ENCODE peak calls at places on chromosomes 2 and 18, in ten cellular contexts. Y is RKO; V is right cardiac atrium; E is NCI-H460; K is small intestine; X is stimulated activated CD4-positive, alpha-beta T cell treated with anti-CD3 and anti-CD28 coated beads, Interleukin-2, amount 100 ng/mL, for 48 hours; M is pons; G is GM23338; B is NAMALWA; N is activated naive CD8-positive, alpha-beta T cell treated with anti-CD3 and anti-CD28 coated beads, Interleukin-2, amount 50 U/mL, for 24 hours. S is an unnamed sample.

GRCh38 chr2:59389240-59389639 is 1148.1 kb upstream of the FANCL start:
- DNase-seq in Y (no peak), V (no peak), E (no peak), K (no peak), X (no peak), M (no peak), G (no peak), B (no peak), N (no peak), S (no peak)

GRCh38 chr18:48295586-48296311 is 113.4 kb downstream of the ZBTB7C start:
- DNase-seq in Y (no peak), V (no peak), E (no peak), K (no peak), X (no peak), M (no peak), G (peak), B (no peak), N (no peak), S (no peak)

GRCh38 chr2:234031207-234031606 is 19.3 kb upstream of the SPP2 start:
- DNase-seq in Y (no peak), V (no peak), E (no peak), K (no peak), X (no peak), M (no peak), G (no peak), B (no peak), N (no peak), S (no peak)

GRCh38 chr18:26791676-26792075 is 73.8 kb downstream of the AQP4 start:
- DNase-seq in Y (no peak), V (no peak), E (no peak), K (no peak), X (no peak), M (no peak), G (no peak), B (no peak), N (no peak), S (no peak)

GRCh38 chr2:145751634-145752033 is 1231.7 kb upstream of the ZEB2 start:
- DNase-seq in Y (peak), V (no peak), E (peak), K (peak), X (no peak), M (peak), G (peak), B (peak), N (no peak), S (no peak)

GRCh38 chr2:38277245-38278119 is 99.6 kb downstream of the ATL2 start:
- DNase-seq in Y (no peak), V (no peak), E (no peak), K (no peak), X (no peak), M (no peak), G (peak), B (no peak), N (no peak), S (no peak)

GRCh38 chr2:72745679-72746368 is 80.0 kb downstream of the EXOC6B start:
- DNase-seq in Y (peak), V (no peak), E (peak), K (peak), X (no peak), M (peak), G (peak), B (peak), N (no peak), S (peak)

GRCh38 chr2:49516427-49516826 is 362.1 kb upstream of the FSHR start:
- DNase-seq in Y (no peak), V (no peak), E (no peak), K (no peak), X (no peak), M (no peak), G (no peak), B (no peak), N (no peak), S (no peak)

GRCh38 chr2:181778621-181779195 is 98.4 kb upstream of the NEUROD1 start:
- DNase-seq in Y (no peak), V (no peak), E (no peak), K (no peak), X (no peak), M (peak), G (no peak), B (no peak), N (no peak), S (no peak)

GRCh38 chr2:190649798-190650390 is 1.0 kb downstream of the NAB1 start:
- DNase-seq in Y (peak), V (peak), E (no peak), K (peak), X (no peak), M (peak), G (peak), B (no peak), N (peak), S (no peak)

GRCh38 chr18:67590571-67591141 is 74.1 kb upstream of the DSEL start:
- DNase-seq in Y (peak), V (no peak), E (no peak), K (no peak), X (no peak), M (peak), G (peak), B (peak), N (no peak), S (no peak)

GRCh38 chr2:98158305-98158704 is 71.3 kb downstream of the VWA3B start:
- DNase-seq in Y (no peak), V (no peak), E (no peak), K (peak), X (no peak), M (no peak), G (no peak), B (no peak), N (no peak), S (no peak)

GRCh38 chr2:231708773-231709635 is 679 bp downstream of the PTMA start:
- DNase-seq in Y (no peak), V (peak), E (no peak), K (peak), X (peak), M (no peak), G (no peak), B (peak), N (peak), S (no peak)

GRCh38 chr2:241863021-241863954 is 4.6 kb upstream of the PDCD1 start:
- DNase-seq in Y (no peak), V (peak), E (no peak), K (no peak), X (peak), M (no peak), G (peak), B (no peak), N (peak), S (no peak)

GRCh38 chr2:158894078-158894477 is 74.4 kb upstream of the TANC1 start:
- DNase-seq in Y (peak), V (no peak), E (no peak), K (no peak), X (no peak), M (no peak), G (no peak), B (no peak), N (no peak), S (no peak)

GRCh38 chr2:180520816-180521595 is 459.4 kb upstream of the UBE2E3 start:
- DNase-seq in Y (peak), V (no peak), E (no peak), K (no peak), X (no peak), M (no peak), G (no peak), B (no peak), N (no peak), S (no peak)

GRCh38 chr18:55559735-55560134 is 28.3 kb downstream of the TCF4 start:
- DNase-seq in Y (no peak), V (no peak), E (no peak), K (no peak), X (no peak), M (no peak), G (no peak), B (peak), N (no peak), S (no peak)

GRCh38 chr2:201049455-201049854 is 22.0 kb downstream of the HYCC2 start:
- DNase-seq in Y (no peak), V (no peak), E (no peak), K (no peak), X (no peak), M (no peak), G (no peak), B (no peak), N (no peak), S (no peak)

GRCh38 chr18:46264255-46264654 is 160.1 kb downstream of the HAUS1 start:
- DNase-seq in Y (no peak), V (no peak), E (no peak), K (no peak), X (no peak), M (no peak), G (peak), B (peak), N (no peak), S (no peak)

GRCh38 chr2:5868891-5869400 is 176.8 kb downstream of the SOX11 start:
- DNase-seq in Y (no peak), V (no peak), E (no peak), K (no peak), X (no peak), M (no peak), G (no peak), B (no peak), N (no peak), S (no peak)

GRCh38 chr18:62339106-62339988 is 14.2 kb downstream of the TNFRSF11A start:
- DNase-seq in Y (peak), V (no peak), E (no peak), K (peak), X (peak), M (no peak), G (peak), B (no peak), N (no peak), S (no peak)

GRCh38 chr2:85826990-85827878 is 61.6 kb downstream of the ST3GAL5 start:
- DNase-seq in Y (peak), V (peak), E (peak), K (peak), X (peak), M (peak), G (peak), B (peak), N (peak), S (peak)

GRCh38 chr2:226891780-226892590 is 56.1 kb downstream of the RHBDD1 start:
- DNase-seq in Y (no peak), V (no peak), E (no peak), K (peak), X (no peak), M (no peak), G (no peak), B (no peak), N (no peak), S (no peak)

GRCh38 chr2:68737717-68738116 is 3.1 kb downstream of the ARHGAP25 start:
- DNase-seq in Y (no peak), V (no peak), E (no peak), K (peak), X (no peak), M (peak), G (no peak), B (peak), N (peak), S (no peak)

GRCh38 chr2:61277756-61278155 is 115.8 kb downstream of the C2orf74 start:
- DNase-seq in Y (no peak), V (no peak), E (no peak), K (no peak), X (no peak), M (no peak), G (peak), B (no peak), N (no peak), S (no peak)

GRCh38 chr2:120237491-120237902 is 14.3 kb upstream of the TMEM185B start:
- DNase-seq in Y (peak), V (no peak), E (no peak), K (no peak), X (no peak), M (no peak), G (no peak), B (no peak), N (no peak), S (no peak)

GRCh38 chr2:33810046-33810835 is 211.1 kb upstream of the FAM98A start:
- DNase-seq in Y (no peak), V (no peak), E (no peak), K (no peak), X (no peak), M (no peak), G (no peak), B (no peak), N (no peak), S (no peak)

GRCh38 chr18:79442508-79443221 is 46.9 kb downstream of the NFATC1 start:
- DNase-seq in Y (no peak), V (peak), E (no peak), K (no peak), X (no peak), M (no peak), G (no peak), B (no peak), N (no peak), S (no peak)

GRCh38 chr2:231235217-231235616 is 36.8 kb downstream of the ARMC9 start:
- DNase-seq in Y (no peak), V (no peak), E (no peak), K (no peak), X (no peak), M (no peak), G (no peak), B (no peak), N (no peak), S (no peak)

GRCh38 chr2:164430166-164430783 is 191.0 kb downstream of the GRB14 start:
- DNase-seq in Y (peak), V (no peak), E (peak), K (peak), X (no peak), M (peak), G (peak), B (peak), N (no peak), S (peak)

GRCh38 chr18:80037869-80038630 is 3.8 kb downstream of the RBFA start:
- DNase-seq in Y (no peak), V (no peak), E (no peak), K (no peak), X (no peak), M (no peak), G (no peak), B (peak), N (no peak), S (no peak)

GRCh38 chr18:73476021-73476420 is 608.2 kb upstream of the NETO1 start:
- DNase-seq in Y (no peak), V (no peak), E (no peak), K (no peak), X (no peak), M (no peak), G (no peak), B (no peak), N (no peak), S (no peak)